ENCODE peak calls at places on chromosomes 4 and X, in four cellular contexts. N, D, Z and M are unnamed samples.

GRCh38 chrX:13190051-13190450 is 129.8 kb downstream of the ATXN3L start:
- DNase-seq in N (peak), D (no peak), Z (no peak), M (no peak)

GRCh38 chrX:13087322-13088154 is 43.1 kb upstream of the FAM9C start:
- DNase-seq in N (peak), D (peak), Z (no peak), M (peak)

GRCh38 chr4:28443786-28444412 is 1583.3 kb downstream of the STIM2 start:
- DNase-seq in N (no peak), D (no peak), Z (no peak), M (no peak)

GRCh38 chr4:174437324-174437723 is 85.0 kb downstream of the HPGD start:
- DNase-seq in N (peak), D (no peak), Z (no peak), M (no peak)

GRCh38 chr4:147678796-147679549 is 5.0 kb downstream of the PRMT9 start:
- DNase-seq in N (peak), D (no peak), Z (no peak), M (no peak)

GRCh38 chr4:36489798-36490197 is 208.4 kb downstream of the DTHD1 start:
- DNase-seq in N (no peak), D (no peak), Z (no peak), M (no peak)

GRCh38 chr4:141909541-141909940 is 273.2 kb downstream of the IL15 start:
- DNase-seq in N (no peak), D (no peak), Z (no peak), M (no peak)

GRCh38 chr4:101037938-101038413 is 309.4 kb downstream of the PPP3CA start:
- DNase-seq in N (no peak), D (no peak), Z (no peak), M (no peak)

GRCh38 chr4:3639613-3640586 is 107.7 kb upstream of the LRPAP1 start:
- DNase-seq in N (no peak), D (no peak), Z (peak), M (no peak)

GRCh38 chrX:134677332-134677731 is 19.1 kb upstream of the PLAC1 start:
- DNase-seq in N (no peak), D (no peak), Z (no peak), M (no peak)

GRCh38 chrX:129726307-129727111 is 12.3 kb upstream of the XPNPEP2 start:
- DNase-seq in N (peak), D (peak), Z (peak), M (peak)

GRCh38 chrX:16552546-16552945 is 97.4 kb upstream of the S100G start:
- DNase-seq in N (no peak), D (no peak), Z (no peak), M (no peak)

GRCh38 chr4:147567276-147567675 is 49.9 kb upstream of the TMEM184C start:
- DNase-seq in N (no peak), D (no peak), Z (no peak), M (no peak)

GRCh38 chr4:188432328-188432727 is 293.1 kb downstream of the TRIML1 start:
- DNase-seq in N (peak), D (no peak), Z (no peak), M (no peak)

DNA sequence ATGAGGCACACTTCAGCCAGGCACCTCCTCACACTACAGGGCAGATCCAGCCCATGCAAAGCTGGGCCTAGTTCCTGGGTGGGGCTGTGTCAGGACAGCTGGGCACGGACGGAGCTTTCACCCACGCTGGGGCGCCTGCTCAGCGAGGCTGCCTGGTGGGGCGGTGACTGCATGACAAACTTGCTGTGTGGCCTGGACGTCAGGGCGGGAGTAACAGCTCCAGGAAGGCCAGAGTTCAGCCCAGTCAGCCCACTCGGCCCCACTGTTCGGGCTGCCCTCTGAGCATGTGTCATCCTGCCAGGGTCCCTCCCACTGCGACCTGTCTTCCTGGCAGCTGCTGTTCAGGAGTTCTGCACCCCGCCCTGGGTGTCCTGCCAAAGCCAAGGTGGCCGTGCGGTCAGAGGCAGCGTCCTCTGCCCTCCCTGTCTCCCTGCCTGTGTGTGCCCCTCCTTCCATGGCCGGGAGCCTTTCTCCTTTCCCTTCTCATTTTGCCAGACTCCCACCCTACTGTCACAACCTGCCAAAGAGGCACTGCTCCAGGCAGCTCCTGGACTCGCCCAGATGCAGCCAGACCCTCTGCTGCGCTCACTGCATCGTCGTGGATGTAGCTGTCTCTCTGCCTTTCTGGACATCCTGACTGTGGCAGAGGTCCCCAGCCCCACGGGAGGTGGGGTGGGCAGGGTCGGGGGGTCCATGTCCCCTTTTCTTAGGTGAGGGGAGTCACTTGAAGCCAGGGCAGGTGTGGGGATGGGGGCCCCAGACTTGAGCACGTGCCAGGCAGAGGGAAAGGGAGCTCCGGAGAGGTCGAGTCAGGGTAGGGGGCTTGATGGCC is 33.0 kb upstream of the KIAA0232 start:
- DNase-seq in N (peak), D (no peak), Z (peak), M (peak)
- TF ChIP-seq POLR2A in N (peak), D (no peak), Z (no peak), M (peak)

GRCh38 chr4:115357767-115358166 is 244.3 kb upstream of the NDST4 start:
- DNase-seq in N (no peak), D (no peak), Z (no peak), M (no peak)

GRCh38 chr4:115355329-115355728 is 241.9 kb upstream of the NDST4 start:
- DNase-seq in N (no peak), D (no peak), Z (no peak), M (no peak)

GRCh38 chr4:115360441-115360840 is 247.0 kb upstream of the NDST4 start:
- DNase-seq in N (no peak), D (no peak), Z (no peak), M (no peak)

GRCh38 chr4:115353370-115353769 is 239.9 kb upstream of the NDST4 start:
- DNase-seq in N (no peak), D (no peak), Z (no peak), M (no peak)

GRCh38 chr4:115356176-115356575 is 242.8 kb upstream of the NDST4 start:
- DNase-seq in N (no peak), D (no peak), Z (no peak), M (no peak)
- H3K4me3 ChIP-seq in N (no peak), D (no peak), Z (no peak), M (no peak)

DNA sequence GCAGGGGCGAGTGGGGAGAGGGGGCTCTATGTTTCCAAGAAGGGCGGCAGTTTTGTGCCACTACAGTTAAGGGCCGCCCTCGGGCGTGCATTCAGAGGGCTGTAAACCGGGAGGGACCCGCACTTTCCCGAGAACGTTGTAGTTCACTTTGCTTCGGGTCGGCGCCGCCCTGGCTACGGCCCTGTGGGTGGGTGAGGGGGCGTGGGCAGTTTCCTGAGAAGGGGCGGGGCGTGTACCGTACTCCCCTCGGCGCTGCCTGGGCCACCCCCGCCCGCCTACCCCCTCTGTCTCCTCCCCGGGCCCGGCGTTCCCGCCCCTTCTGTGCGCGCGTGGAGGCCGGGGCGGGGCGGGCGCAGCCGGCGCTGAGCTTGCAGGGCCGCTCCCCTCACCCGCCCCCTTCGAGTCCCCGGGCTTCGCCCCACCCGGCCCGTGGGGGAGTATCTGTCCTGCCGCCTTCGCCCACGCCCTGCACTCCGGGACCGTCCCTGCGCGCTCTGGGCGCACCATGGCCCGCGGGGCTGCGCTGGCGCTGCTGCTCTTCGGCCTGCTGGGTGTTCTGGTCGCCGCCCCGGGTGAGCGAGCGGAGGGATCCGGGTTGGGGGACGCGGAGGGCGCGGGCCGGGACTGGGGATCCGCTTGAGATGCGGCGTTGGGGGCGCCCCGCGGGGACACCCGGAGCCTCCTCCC is at the start of gene CD99:
- DNase-seq in N (peak), D (peak), Z (peak), M (peak)
- TF ChIP-seq POLR2A in N (no peak), D (no peak), Z (peak), M (peak)

DNA sequence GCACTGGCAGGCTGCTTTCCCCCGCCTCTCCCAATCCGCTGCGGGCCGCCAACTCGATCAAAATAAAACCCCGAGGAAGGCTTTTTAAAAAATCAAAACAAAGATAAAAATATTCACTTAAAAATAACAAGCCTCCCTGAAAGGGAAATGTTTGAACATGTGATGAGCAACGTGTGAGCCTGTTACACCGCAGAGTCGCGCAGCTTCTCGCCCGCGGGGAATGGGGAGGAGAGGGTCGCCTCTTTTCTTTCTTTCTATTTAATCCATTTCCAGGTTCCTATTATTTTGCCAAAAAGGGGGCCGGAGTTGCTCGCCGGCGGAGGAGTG is 326.0 kb upstream of the F9 start:
- DNase-seq in N (no peak), D (no peak), Z (no peak), M (no peak)
- H3K4me3 ChIP-seq in N (peak), D (no peak), Z (peak), M (peak)

GRCh38 chr4:151691639-151692442 is 69.0 kb downstream of the GATB start:
- DNase-seq in N (no peak), D (no peak), Z (no peak), M (no peak)
- TF ChIP-seq POLR2A in N (no peak), D (no peak), Z (no peak), M (no peak)

DNA sequence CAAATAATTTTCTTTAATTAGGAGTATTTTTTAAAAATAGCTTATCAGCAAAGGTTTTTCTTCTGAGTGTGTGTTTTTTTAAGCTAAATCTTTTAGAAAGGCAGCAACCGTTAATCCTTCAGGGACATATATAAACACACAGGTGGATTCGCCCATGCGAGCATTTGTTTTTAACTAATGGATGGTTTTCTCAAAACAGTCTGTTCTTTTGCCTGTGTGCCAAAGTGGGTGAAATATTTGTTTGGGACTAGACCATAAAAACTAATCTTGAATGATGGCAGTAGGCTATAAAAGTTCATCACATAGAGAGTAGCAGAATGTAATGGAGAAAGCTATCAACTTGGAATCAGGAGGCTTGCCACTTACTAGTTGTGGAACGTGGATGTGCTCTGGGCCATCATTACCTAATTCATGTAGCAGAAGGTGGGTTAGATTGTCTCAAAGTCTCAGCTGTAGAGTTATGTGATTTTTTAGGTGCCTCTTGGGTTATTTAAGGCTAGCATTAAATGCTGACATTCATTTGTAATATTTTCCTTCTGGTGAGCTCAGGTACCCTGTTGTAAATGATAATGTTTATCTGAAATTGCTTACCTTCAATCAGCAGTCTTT is 7.4 kb upstream of the TAPT1 start:
- DNase-seq in N (no peak), D (no peak), Z (no peak), M (no peak)
- H3K4me3 ChIP-seq in N (no peak), D (no peak), Z (no peak), M (no peak)